ENCODE peak calls at places on chromosomes 2 and 18, in seven cellular contexts. R is stimulated activated naive CD4-positive, alpha-beta T cell; D is fibroblast of pulmonary artery; V is hypothalamus; Q is T-helper 1 cell; A is AG10803; W is activated T-cell treated with anti-CD3 and anti-CD28 coated beads for 4 hours. S is an unnamed sample.

GRCh38 chr2:96665083-96665569 is 22.6 kb downstream of the FER1L5 start:
- DNase-seq in R (no peak), D (peak; percentile 100), V (no peak), Q (no peak), A (peak; percentile 99), W (no peak), S (peak; percentile 80)

GRCh38 chr2:223945755-223946154 is 620 bp upstream of the WDFY1 start:
- DNase-seq in R (no peak), D (no peak), V (no peak), Q (no peak), A (no peak), W (no peak), S (no peak)

GRCh38 chr2:40658917-40659316 is 207.0 kb upstream of the SLC8A1 start:
- DNase-seq in R (no peak), D (peak; percentile 37), V (no peak), Q (no peak), A (peak; percentile 29), W (no peak), S (peak; percentile 71)

GRCh38 chr2:9251154-9252001 is 44.8 kb downstream of the ASAP2 start:
- DNase-seq in R (no peak), D (peak; percentile 80), V (no peak), Q (no peak), A (peak; percentile 95), W (no peak), S (peak; percentile 97)

GRCh38 chr2:221758076-221758475 is 186.0 kb upstream of the EPHA4 start:
- DNase-seq in R (no peak), D (peak; percentile 23), V (no peak), Q (no peak), A (no peak), W (no peak), S (peak; percentile 6)

GRCh38 chr2:96802281-96802595 is 13.8 kb upstream of the CNNM3 start:
- DNase-seq in R (no peak), D (no peak), V (no peak), Q (no peak), A (no peak), W (no peak), S (no peak)

GRCh38 chr2:25586726-25587144 is 86.6 kb downstream of the DTNB start:
- DNase-seq in R (no peak), D (no peak), V (peak; percentile 12), Q (no peak), A (peak; percentile 12), W (no peak), S (no peak)

GRCh38 chr18:51068111-51068510 is 38.1 kb downstream of the SMAD4 start:
- DNase-seq in R (no peak), D (peak; percentile 69), V (no peak), Q (no peak), A (peak; percentile 74), W (no peak), S (no peak)

GRCh38 chr2:29628882-29629281 is 292.5 kb downstream of the ALK start:
- DNase-seq in R (no peak), D (peak; percentile 24), V (no peak), Q (no peak), A (no peak), W (no peak), S (peak; percentile 9)

GRCh38 chr2:120606280-120606679 is 129.4 kb upstream of the GLI2 start:
- DNase-seq in R (no peak), D (no peak), V (no peak), Q (no peak), A (no peak), W (no peak), S (no peak)

GRCh38 chr2:52145005-52145404 is 1113.1 kb upstream of the NRXN1 start:
- DNase-seq in R (no peak), D (peak; percentile 10), V (no peak), Q (no peak), A (no peak), W (no peak), S (no peak)

GRCh38 chr2:171249689-171250088 is 89.0 kb upstream of the TLK1 start:
- DNase-seq in R (no peak), D (no peak), V (no peak), Q (no peak), A (no peak), W (no peak), S (no peak)

GRCh38 chr18:43893001-43893637 is 615.8 kb upstream of the SYT4 start:
- DNase-seq in R (no peak), D (peak; percentile 61), V (no peak), Q (no peak), A (peak; percentile 73), W (no peak), S (peak; percentile 6)

GRCh38 chr18:61833387-61833786 is 59.4 kb downstream of the RNF152 start:
- DNase-seq in R (no peak), D (peak; percentile 70), V (no peak), Q (no peak), A (peak; percentile 30), W (no peak), S (peak; percentile 27)

GRCh38 chr2:74835831-74836674 is 2.1 kb downstream of the HK2 start:
- DNase-seq in R (no peak), D (peak; percentile 64), V (no peak), Q (no peak), A (peak; percentile 39), W (no peak), S (peak; percentile 52)

GRCh38 chr2:219419331-219420197 is 1.4 kb downstream of the DES start:
- DNase-seq in R (no peak), D (no peak), V (no peak), Q (no peak), A (no peak), W (no peak), S (peak; percentile 81)

GRCh38 chr2:17804358-17804757 is 11.9 kb upstream of the MSGN1 start:
- DNase-seq in R (no peak), D (no peak), V (no peak), Q (no peak), A (no peak), W (no peak), S (no peak)

GRCh38 chr2:99879481-99879880 is 262.9 kb downstream of the AFF3 start:
- DNase-seq in R (no peak), D (no peak), V (no peak), Q (no peak), A (no peak), W (no peak), S (no peak)

GRCh38 chr2:86793752-86794151 is 3.0 kb upstream of the CD8A start:
- DNase-seq in R (no peak), D (no peak), V (no peak), Q (no peak), A (no peak), W (no peak), S (no peak)